ENCODE peak calls at places on chromosomes 11 and 22, in nine cellular contexts. Y is SK-N-SH, Q is transverse colon, H is GM12878, W is spleen, A is stomach, K is GM23338, B is prostate gland, N is HCT116. C is an unnamed sample.

GRCh38 chr22:37229805-37230672 is 14.0 kb downstream of the RAC2 start:
- DNase-seq in Y (no peak), Q (peak), H (peak), W (peak), A (peak), K (no peak), B (no peak), N (peak), C (no peak)

GRCh38 chr11:107696140-107696539 is 15.7 kb downstream of the SLN start:
- DNase-seq in Y (no peak), Q (no peak), H (no peak), W (no peak), A (no peak), K (no peak), B (no peak), N (peak), C (no peak)

GRCh38 chr11:88012456-88012855 is 162.8 kb downstream of the RAB38 start:
- DNase-seq in Y (no peak), Q (no peak), H (no peak), W (no peak), A (no peak), K (no peak), B (no peak), N (no peak), C (no peak)

GRCh38 chr11:19429108-19429760 is 188.5 kb upstream of the E2F8 start:
- DNase-seq in Y (no peak), Q (no peak), H (no peak), W (no peak), A (peak), K (no peak), B (no peak), N (no peak), C (peak)

GRCh38 chr11:40381481-40381880 is 1078.0 kb downstream of the LRRC4C start:
- DNase-seq in Y (no peak), Q (no peak), H (no peak), W (no peak), A (no peak), K (no peak), B (no peak), N (no peak), C (no peak)

GRCh38 chr11:5737091-5737490 is 843 bp downstream of the OR56B1 start:
- DNase-seq in Y (no peak), Q (no peak), H (no peak), W (no peak), A (no peak), K (no peak), B (no peak), N (no peak), C (no peak)

GRCh38 chr11:33920838-33921613 is 29.1 kb upstream of the LMO2 start:
- DNase-seq in Y (no peak), Q (no peak), H (peak), W (no peak), A (no peak), K (no peak), B (no peak), N (no peak), C (no peak)

GRCh38 chr11:45537617-45538016 is 127.8 kb downstream of the CHST1 start:
- DNase-seq in Y (no peak), Q (no peak), H (no peak), W (no peak), A (no peak), K (no peak), B (no peak), N (no peak), C (no peak)

GRCh38 chr11:27350503-27350902 is 12.5 kb downstream of the CCDC34 start:
- DNase-seq in Y (no peak), Q (no peak), H (no peak), W (no peak), A (no peak), K (no peak), B (no peak), N (no peak), C (no peak)

GRCh38 chr11:119666463-119667131 is 62.4 kb downstream of the NECTIN1 start:
- DNase-seq in Y (peak), Q (peak), H (no peak), W (peak), A (peak), K (peak), B (peak), N (peak), C (no peak)

GRCh38 chr22:20777420-20778177 is 3.7 kb downstream of the SERPIND1 start:
- DNase-seq in Y (no peak), Q (peak), H (no peak), W (no peak), A (no peak), K (no peak), B (peak), N (peak), C (no peak)

GRCh38 chr22:36625102-36625501 is 78.5 kb downstream of the CACNG2 start:
- DNase-seq in Y (no peak), Q (no peak), H (no peak), W (no peak), A (no peak), K (no peak), B (no peak), N (no peak), C (no peak)

GRCh38 chr11:62393735-62394134 is 25.1 kb upstream of the SCGB1A1 start:
- DNase-seq in Y (no peak), Q (no peak), H (no peak), W (no peak), A (no peak), K (no peak), B (no peak), N (no peak), C (no peak)

GRCh38 chr11:106077609-106078517 is at the start of gene AASDHPPT:
- DNase-seq in Y (peak), Q (no peak), H (no peak), W (no peak), A (peak), K (peak), B (peak), N (peak), C (no peak)

GRCh38 chr11:64148200-64148916 is 17.6 kb downstream of the MACROD1 start:
- DNase-seq in Y (peak), Q (peak), H (no peak), W (peak), A (peak), K (peak), B (peak), N (peak), C (no peak)

GRCh38 chr11:80855975-80856524 is 1415.2 kb upstream of the TENM4 start:
- DNase-seq in Y (no peak), Q (no peak), H (no peak), W (no peak), A (no peak), K (no peak), B (no peak), N (no peak), C (no peak)

GRCh38 chr22:38936562-38936961 is 20.8 kb upstream of the APOBEC3A start:
- DNase-seq in Y (no peak), Q (no peak), H (no peak), W (no peak), A (no peak), K (no peak), B (no peak), N (no peak), C (no peak)

GRCh38 chr11:10893713-10894112 is 35.9 kb upstream of the ZBED5 start:
- DNase-seq in Y (no peak), Q (no peak), H (no peak), W (no peak), A (no peak), K (no peak), B (no peak), N (no peak), C (no peak)

GRCh38 chr11:38060930-38061329 is 1462.9 kb upstream of the RAG2 start:
- DNase-seq in Y (no peak), Q (no peak), H (no peak), W (no peak), A (no peak), K (no peak), B (no peak), N (no peak), C (no peak)

GRCh38 chr11:7577226-7577882 is 63.6 kb downstream of the PPFIBP2 start:
- DNase-seq in Y (peak), Q (peak), H (no peak), W (no peak), A (peak), K (no peak), B (no peak), N (no peak), C (no peak)

GRCh38 chr22:34429314-34429713 is 509.0 kb upstream of the LARGE1 start:
- DNase-seq in Y (no peak), Q (no peak), H (no peak), W (no peak), A (no peak), K (no peak), B (no peak), N (no peak), C (no peak)

GRCh38 chr11:115455606-115456005 is 48.6 kb downstream of the CADM1 start:
- DNase-seq in Y (no peak), Q (no peak), H (no peak), W (no peak), A (no peak), K (peak), B (no peak), N (no peak), C (no peak)

GRCh38 chr11:28169816-28170215 is 61.6 kb downstream of the METTL15 start:
- DNase-seq in Y (no peak), Q (no peak), H (no peak), W (no peak), A (no peak), K (no peak), B (no peak), N (no peak), C (no peak)

GRCh38 chr11:118152552-118153471 is at the start of gene SCN4B:
- DNase-seq in Y (peak), Q (peak), H (no peak), W (no peak), A (peak), K (peak), B (peak), N (no peak), C (no peak)

GRCh38 chr22:20552450-20552894 is 45.1 kb downstream of the MED15 start:
- DNase-seq in Y (no peak), Q (peak), H (no peak), W (peak), A (peak), K (no peak), B (no peak), N (no peak), C (no peak)

GRCh38 chr11:27194976-27195375 is 154.4 kb downstream of the BBOX1 start:
- DNase-seq in Y (no peak), Q (no peak), H (no peak), W (no peak), A (no peak), K (no peak), B (no peak), N (no peak), C (peak)

GRCh38 chr11:128512478-128513127 is 74.8 kb downstream of the ETS1 start:
- DNase-seq in Y (no peak), Q (no peak), H (no peak), W (peak), A (no peak), K (no peak), B (no peak), N (no peak), C (no peak)
- TF ChIP-seq POLR2AphosphoS5 in Y (no peak), Q (no peak), H (no peak), W (peak), A (no peak), K (no peak), B (no peak), N (no peak), C (peak)

GRCh38 chr11:559712-560304 is 730 bp downstream of the LMNTD2 start:
- DNase-seq in Y (no peak), Q (peak), H (no peak), W (peak), A (peak), K (peak), B (no peak), N (peak), C (no peak)

GRCh38 chr11:559020-559620 is 1.4 kb downstream of the LMNTD2 start:
- DNase-seq in Y (no peak), Q (no peak), H (no peak), W (peak), A (no peak), K (peak), B (no peak), N (no peak), C (no peak)

GRCh38 chr11:561148-562003 is 606 bp downstream of the RASSF7 start:
- DNase-seq in Y (no peak), Q (peak), H (no peak), W (no peak), A (peak), K (peak), B (no peak), N (no peak), C (no peak)

GRCh38 chr11:562046-562645 is 1.4 kb downstream of the RASSF7 start:
- DNase-seq in Y (no peak), Q (no peak), H (no peak), W (peak), A (no peak), K (no peak), B (no peak), N (no peak), C (no peak)

DNA sequence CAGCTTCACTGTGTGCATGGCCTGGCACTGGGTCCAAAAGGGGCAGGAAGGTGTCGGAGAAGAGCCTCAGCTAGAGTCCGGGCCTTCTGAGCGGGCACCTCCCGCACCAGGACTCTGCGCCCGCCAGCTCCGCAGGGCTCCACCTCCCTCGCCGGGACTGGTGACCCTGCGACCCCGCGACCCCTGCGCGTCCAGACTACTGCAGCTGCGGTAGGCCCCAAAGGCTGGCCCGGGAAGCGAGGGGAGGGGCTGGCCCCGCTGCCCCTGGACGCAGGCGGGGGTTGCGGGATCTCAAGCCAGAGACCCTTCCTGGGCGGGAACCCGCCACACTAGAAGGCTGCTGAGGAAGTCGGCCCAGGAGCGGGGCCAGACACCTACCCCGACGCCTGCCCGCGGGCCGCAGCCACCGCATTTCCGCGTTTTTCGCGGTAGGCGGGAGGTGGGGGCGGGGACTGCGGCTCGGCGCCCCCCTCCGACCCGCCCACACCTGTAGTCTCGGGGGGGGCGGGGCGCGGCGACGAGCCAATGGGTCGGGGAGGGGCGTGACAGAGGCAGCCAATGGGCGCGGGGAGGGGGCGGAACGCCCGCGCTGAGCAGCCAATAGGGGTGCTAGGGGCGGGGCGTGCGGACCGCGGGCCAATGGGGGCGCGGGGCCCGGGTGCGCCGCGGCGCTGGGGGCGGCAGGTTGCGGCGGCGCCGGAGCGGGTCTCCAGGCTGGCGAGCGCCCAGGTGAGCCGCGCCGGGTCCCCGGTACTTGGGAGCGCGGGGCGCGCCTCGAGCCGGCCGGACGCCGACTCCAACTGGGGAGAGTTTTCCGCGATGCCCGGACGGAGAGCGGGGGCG is at the start of the genes LMNTD2 and RASSF7:
- DNase-seq in Y (peak), Q (peak), H (peak), W (peak), A (peak), K (peak), B (peak), N (peak), C (no peak)
- TF ChIP-seq POLR2AphosphoS5 in Y (peak), Q (peak), H (peak), W (peak), A (peak), K (peak), B (peak), N (peak), C (peak)

GRCh38 chr11:122743093-122743741 is 87.7 kb downstream of the UBASH3B start:
- DNase-seq in Y (no peak), Q (no peak), H (no peak), W (no peak), A (no peak), K (no peak), B (no peak), N (no peak), C (no peak)

GRCh38 chr11:122737951-122738693 is 82.6 kb downstream of the UBASH3B start:
- DNase-seq in Y (no peak), Q (no peak), H (no peak), W (no peak), A (no peak), K (no peak), B (no peak), N (no peak), C (no peak)

GRCh38 chr11:122743949-122744876 is 88.7 kb downstream of the UBASH3B start:
- DNase-seq in Y (no peak), Q (peak), H (peak), W (peak), A (peak), K (no peak), B (no peak), N (no peak), C (no peak)

GRCh38 chr11:122742350-122742749 is 86.8 kb downstream of the UBASH3B start:
- DNase-seq in Y (no peak), Q (no peak), H (no peak), W (no peak), A (no peak), K (no peak), B (no peak), N (no peak), C (no peak)

GRCh38 chr11:122741613-122742012 is 86.1 kb downstream of the UBASH3B start:
- DNase-seq in Y (no peak), Q (peak), H (no peak), W (no peak), A (no peak), K (no peak), B (no peak), N (no peak), C (no peak)
- TF ChIP-seq POLR2AphosphoS5 in Y (no peak), Q (peak), H (no peak), W (peak), A (no peak), K (no peak), B (no peak), N (no peak), C (no peak)

DNA sequence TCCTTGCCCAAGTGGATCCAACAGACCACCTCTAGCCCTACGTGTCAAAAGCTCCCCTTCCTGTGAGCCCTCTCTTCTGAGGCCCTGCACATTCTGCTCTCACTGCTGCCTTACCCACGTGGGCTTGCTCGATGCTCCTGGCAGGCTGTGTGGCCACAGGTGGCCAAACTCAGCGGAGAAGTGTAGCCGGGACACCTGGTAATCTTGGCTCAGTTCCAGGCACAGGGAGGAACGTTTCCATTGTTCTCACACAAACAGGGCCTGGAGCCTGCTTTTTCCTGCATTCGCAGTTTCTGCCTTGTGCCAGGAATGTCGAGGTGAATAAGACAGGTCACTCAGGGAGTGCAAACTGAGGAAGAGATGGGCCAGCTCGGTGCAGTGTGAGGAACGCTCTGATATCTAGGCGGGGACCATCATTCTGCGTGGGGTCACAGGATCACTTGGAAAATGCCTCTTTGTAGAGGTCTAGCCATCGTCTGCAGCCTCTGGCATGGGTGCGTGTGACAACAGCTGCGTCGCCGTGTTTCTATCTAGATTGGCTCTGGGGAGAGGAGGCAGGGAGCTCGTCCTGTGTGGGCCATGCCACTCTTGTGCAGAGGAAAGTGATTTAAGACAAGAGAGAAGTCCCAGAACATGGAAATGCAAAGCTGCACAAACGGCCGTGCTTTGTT is 127.6 kb upstream of the PARVA start:
- DNase-seq in Y (no peak), Q (peak), H (no peak), W (no peak), A (peak), K (no peak), B (peak), N (no peak), C (no peak)
- TF ChIP-seq POLR2AphosphoS5 in Y (no peak), Q (peak), H (no peak), W (no peak), A (peak), K (no peak), B (peak), N (no peak), C (no peak)

GRCh38 chr11:128555606-128556005 is 31.8 kb downstream of the ETS1 start:
- DNase-seq in Y (no peak), Q (no peak), H (no peak), W (no peak), A (no peak), K (peak), B (no peak), N (peak), C (no peak)

GRCh38 chr11:128553662-128554392 is 33.5 kb downstream of the ETS1 start:
- DNase-seq in Y (no peak), Q (no peak), H (no peak), W (no peak), A (no peak), K (no peak), B (no peak), N (no peak), C (no peak)

GRCh38 chr11:128551641-128552335 is 35.6 kb downstream of the ETS1 start:
- DNase-seq in Y (no peak), Q (no peak), H (peak), W (no peak), A (no peak), K (no peak), B (no peak), N (no peak), C (no peak)

GRCh38 chr11:128550967-128551522 is 36.3 kb downstream of the ETS1 start:
- DNase-seq in Y (no peak), Q (no peak), H (no peak), W (no peak), A (no peak), K (no peak), B (no peak), N (no peak), C (no peak)

DNA sequence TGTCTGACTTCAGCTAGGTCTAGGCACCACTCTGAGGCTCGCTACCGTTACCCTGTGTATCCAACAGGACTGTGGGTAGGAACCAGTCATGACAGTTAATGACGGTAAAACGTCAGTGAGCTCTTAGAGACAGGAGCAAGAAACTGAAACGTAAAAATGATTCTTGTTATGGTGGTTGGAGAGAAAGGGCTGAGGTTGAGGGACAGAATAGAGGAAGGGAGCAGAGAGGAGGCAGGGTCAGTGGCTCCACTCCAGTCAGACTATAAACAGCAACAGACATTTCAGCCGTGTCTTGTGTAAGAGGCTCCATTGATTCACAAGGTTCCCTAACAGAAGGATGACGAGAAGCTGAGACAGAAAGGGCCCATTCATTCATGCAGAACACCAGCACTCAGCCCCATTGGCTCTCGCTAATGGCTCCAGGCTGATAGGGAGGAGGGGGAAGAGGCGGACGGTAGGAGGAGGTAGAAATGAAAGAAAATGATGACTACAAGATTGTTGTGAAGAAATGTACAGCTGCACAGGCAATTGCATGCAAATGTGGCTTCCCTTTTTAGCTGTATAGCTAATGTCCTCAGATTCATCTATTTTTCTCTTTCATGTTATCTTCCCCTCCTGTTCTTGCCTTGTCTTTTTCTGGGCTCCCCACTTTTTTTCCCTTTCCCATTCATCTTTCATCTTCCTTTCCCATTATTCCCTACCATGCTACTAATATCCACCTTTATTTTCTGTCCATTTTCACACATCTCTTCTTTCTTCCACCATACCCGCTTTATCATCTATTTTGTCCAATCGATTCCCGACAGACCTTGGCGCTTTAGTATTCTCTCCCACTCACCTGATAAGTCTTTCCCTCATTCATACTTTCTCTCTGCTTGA is 34.3 kb downstream of the ETS1 start:
- DNase-seq in Y (no peak), Q (peak), H (peak), W (peak), A (no peak), K (no peak), B (no peak), N (no peak), C (no peak)
- TF ChIP-seq POLR2AphosphoS5 in Y (no peak), Q (no peak), H (peak), W (peak), A (no peak), K (no peak), B (no peak), N (no peak), C (no peak)

GRCh38 chr22:25795437-25795836 is 53.4 kb downstream of the MYO18B start:
- DNase-seq in Y (no peak), Q (no peak), H (no peak), W (no peak), A (no peak), K (no peak), B (no peak), N (no peak), C (no peak)
- TF ChIP-seq POLR2AphosphoS5 in Y (no peak), Q (no peak), H (no peak), W (no peak), A (no peak), K (no peak), B (no peak), N (no peak), C (no peak)

GRCh38 chr11:117143871-117144476 is at the start of gene PAFAH1B2:
- DNase-seq in Y (peak), Q (peak), H (peak), W (peak), A (peak), K (peak), B (peak), N (peak), C (peak)
- TF ChIP-seq POLR2AphosphoS5 in Y (peak), Q (peak), H (peak), W (peak), A (peak), K (peak), B (peak), N (peak), C (peak)

C was measured in vagina.